ENCODE peak calls at places on chromosomes 11 and 22, in four cellular contexts. C is H1, J is K562, A is HepG2. G is an unnamed sample.

GRCh38 chr11:8223513-8223899 is 40.2 kb downstream of the LMO1 start:
- DNase-seq in C (no peak), J (no peak), A (no peak), G (no peak)

GRCh38 chr11:62223095-62223494 is 14.6 kb downstream of the SCGB2A1 start:
- DNase-seq in C (no peak), J (no peak), A (no peak), G (peak; percentile 21)

GRCh38 chr11:43694477-43694876 is 13.9 kb downstream of the HSD17B12 start:
- DNase-seq in C (no peak), J (no peak), A (no peak), G (no peak)

GRCh38 chr11:117180020-117180419 is 1.5 kb downstream of the SIDT2 start:
- DNase-seq in C (no peak), J (peak; percentile 23), A (no peak), G (no peak)

GRCh38 chr11:62708423-62709261 is 1.2 kb downstream of the GNG3 start:
- DNase-seq in C (peak; percentile 69), J (peak; percentile 46), A (no peak), G (no peak)

GRCh38 chr22:40001800-40002577 is 7.2 kb downstream of the FAM83F start:
- DNase-seq in C (no peak), J (peak; percentile 62), A (no peak), G (no peak)

GRCh38 chr22:26679003-26679629 is 21.7 kb downstream of the MIAT start:
- DNase-seq in C (peak; percentile 94), J (peak; percentile 78), A (peak; percentile 43), G (peak; percentile 74)

GRCh38 chr22:40396882-40397281 is 26.5 kb downstream of the SGSM3 start:
- DNase-seq in C (peak; percentile 53), J (no peak), A (no peak), G (no peak)

GRCh38 chr22:33871935-33872334 is 48.3 kb downstream of the LARGE1 start:
- DNase-seq in C (no peak), J (no peak), A (no peak), G (peak; percentile 4)

GRCh38 chr11:1300569-1301187 is 8.8 kb downstream of the TOLLIP start:
- DNase-seq in C (peak; percentile 42), J (no peak), A (no peak), G (no peak)
- TF ChIP-seq RNF2 in C (no peak), J (no peak), A (no peak), G (no peak)

DNA sequence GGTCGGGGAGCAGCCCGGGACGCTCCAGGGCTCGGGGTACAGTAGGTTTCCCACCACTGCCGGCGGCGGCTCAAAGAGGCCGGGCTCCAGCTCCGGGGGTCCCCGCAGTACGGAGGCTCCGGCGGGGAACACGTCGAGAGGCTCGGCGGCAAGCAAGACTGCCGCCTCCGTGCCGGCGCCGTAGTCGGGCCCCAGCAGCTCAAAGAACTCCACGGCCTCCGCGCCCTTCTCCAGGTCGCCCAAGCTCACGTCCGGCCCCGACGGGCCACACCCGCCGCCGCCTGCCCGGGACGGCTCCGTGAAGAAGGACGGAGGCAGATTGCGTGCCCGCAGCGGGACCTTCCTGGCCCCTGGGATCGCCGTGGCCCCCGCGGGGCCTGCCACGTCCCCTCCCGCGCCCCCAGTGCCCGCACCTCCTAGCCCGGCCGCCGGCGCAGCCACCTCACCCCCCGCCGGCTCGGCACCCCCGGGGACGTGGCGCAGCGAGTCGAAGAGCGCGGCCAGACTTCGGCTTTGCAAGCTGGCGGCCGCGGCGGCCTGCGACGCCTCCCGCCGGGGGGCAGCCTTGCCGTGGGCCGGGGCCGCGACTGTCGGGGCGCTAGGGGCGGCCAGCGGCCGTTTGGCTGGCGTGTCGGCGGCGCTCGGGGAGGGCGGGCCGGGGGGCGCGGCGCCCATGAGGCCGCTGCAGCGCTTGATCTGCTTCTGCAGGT is 775 bp downstream of the FAM181B start:
- DNase-seq in C (peak; percentile 64), J (no peak), A (no peak), G (no peak)
- TF ChIP-seq RFX5 in C (no peak), J (no peak), A (no peak), G (no peak)

GRCh38 chr11:37574361-37574760 is 976.3 kb upstream of the RAG2 start:
- DNase-seq in C (no peak), J (no peak), A (no peak), G (no peak)
- TF ChIP-seq KDM1A in C (no peak), J (no peak), A (no peak), G (no peak)

GRCh38 chr11:92550871-92551270 is 326.3 kb downstream of the FAT3 start:
- DNase-seq in C (no peak), J (no peak), A (no peak), G (no peak)

GRCh38 chr11:92554662-92555061 is 330.0 kb downstream of the FAT3 start:
- DNase-seq in C (no peak), J (no peak), A (no peak), G (no peak)

GRCh38 chr11:92550411-92550810 is 325.8 kb downstream of the FAT3 start:
- DNase-seq in C (peak; percentile 71), J (no peak), A (no peak), G (no peak)

GRCh38 chr11:92556435-92556834 is 331.8 kb downstream of the FAT3 start:
- DNase-seq in C (no peak), J (no peak), A (no peak), G (no peak)

GRCh38 chr11:92552942-92553341 is 328.3 kb downstream of the FAT3 start:
- DNase-seq in C (no peak), J (no peak), A (peak; percentile 2), G (no peak)
- TF ChIP-seq RNF2 in C (no peak), J (no peak), A (no peak), G (no peak)

G was measured in A549.